ENCODE peak calls at places on chromosome X, in ten cellular contexts. V is prostate gland; C is hepatocyte; K is adipocyte; I is ovary; L is cardiac muscle cell; X is bronchial epithelial cell; N is transverse colon; M is effector memory CD4-positive, alpha-beta T cell; S is mesenchymal stem cell. H is an unnamed sample. For H3K36me3, the result is how much of the 10 kb centered on the place peaks cover.

GRCh38 chrX:100647739-100648138 is 3.7 kb downstream of the SRPX2 start:
- DNase-seq in V (no peak), C (no peak), K (no peak), I (no peak), L (peak), X (no peak), N (no peak), M (no peak), S (peak), H (no peak)

GRCh38 chrX:135707880-135708279 is 5.6 kb upstream of the CT45A1 start:
- DNase-seq in V (no peak), C (no peak), K (no peak), I (no peak), L (peak), X (no peak), N (peak), M (no peak), S (no peak), H (peak)

GRCh38 chrX:132776486-132777210 is 181.8 kb downstream of the HS6ST2 start:
- DNase-seq in V (no peak), C (no peak), K (no peak), I (no peak), L (no peak), X (no peak), N (no peak), M (no peak), S (no peak), H (no peak)

GRCh38 chrX:41661366-41662095 is 27.2 kb upstream of the GPR34 start:
- DNase-seq in V (no peak), C (no peak), K (peak), I (no peak), L (peak), X (peak), N (no peak), M (no peak), S (no peak), H (no peak)

GRCh38 chrX:11412715-11413623 is 119.8 kb downstream of the AMELX start:
- DNase-seq in V (no peak), C (no peak), K (no peak), I (no peak), L (peak), X (no peak), N (no peak), M (no peak), S (no peak), H (no peak)

GRCh38 chrX:134520860-134521390 is 61.0 kb downstream of the HPRT1 start:
- DNase-seq in V (peak), C (peak), K (peak), I (no peak), L (peak), X (peak), N (peak), M (no peak), S (peak), H (peak)

GRCh38 chrX:72308566-72309296 is 3.0 kb upstream of the CITED1 start:
- DNase-seq in V (peak), C (peak), K (peak), I (peak), L (peak), X (peak), N (peak), M (peak), S (peak), H (peak)

GRCh38 chrX:67612231-67612630 is 68.4 kb downstream of the AR start:
- DNase-seq in V (no peak), C (no peak), K (peak), I (no peak), L (no peak), X (peak), N (no peak), M (no peak), S (peak), H (no peak)

GRCh38 chrX:40108084-40108958 is 10.6 kb upstream of the BCOR start:
- DNase-seq in V (peak), C (peak), K (no peak), I (peak), L (peak), X (no peak), N (peak), M (no peak), S (peak), H (peak)

GRCh38 chrX:151694661-151695582 is at the start of gene PRRG3:
- DNase-seq in V (no peak), C (peak), K (no peak), I (no peak), L (no peak), X (no peak), N (no peak), M (no peak), S (no peak), H (no peak)
- H3K4me3 ChIP-seq in V (no peak), C (no peak), K (no peak), I (peak), L (peak), X (no peak), N (no peak), M (no peak), S (peak), H (no peak)

DNA sequence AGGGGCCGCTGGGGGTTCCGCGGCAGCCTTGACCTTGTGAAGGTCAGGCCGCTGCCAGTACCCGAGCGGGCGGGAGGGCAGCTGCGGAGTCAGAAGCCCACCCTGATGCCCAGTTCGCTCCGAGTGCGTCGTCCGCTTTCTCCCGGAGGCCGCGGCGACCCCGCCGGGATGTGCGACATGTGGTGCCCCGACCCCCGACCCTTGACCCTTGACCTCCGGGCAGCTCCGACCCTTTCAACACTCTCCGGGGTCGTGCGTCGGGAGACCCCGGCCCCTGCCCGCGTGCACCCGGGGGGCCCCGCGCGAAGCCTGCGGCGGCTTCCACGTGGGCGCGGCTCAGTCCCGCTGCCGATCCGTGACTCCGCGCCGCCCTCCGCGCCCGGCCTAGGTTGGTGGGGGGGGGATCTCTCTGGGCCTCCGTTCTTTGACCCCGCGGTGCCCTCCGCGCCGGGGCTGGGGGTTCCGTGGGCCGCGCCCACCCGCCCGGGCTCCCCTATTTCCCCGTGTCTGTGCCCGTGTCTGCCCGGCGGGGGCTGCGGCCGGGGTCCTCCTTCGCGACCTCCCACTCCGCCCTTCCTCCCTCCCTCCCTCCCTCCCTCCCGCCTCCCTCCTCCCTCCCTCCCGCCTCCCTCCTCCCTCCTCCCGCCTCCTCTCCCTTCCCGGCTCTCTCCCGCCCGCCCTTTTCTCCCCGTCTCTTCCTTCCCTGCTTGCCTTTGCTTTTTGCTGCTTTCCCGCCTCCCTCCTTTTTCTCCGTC is 640 bp upstream of the SLC25A6 start:
- DNase-seq in V (peak), C (peak), K (peak), I (peak), L (peak), X (peak), N (peak), M (no peak), S (peak), H (peak)
- H3K36me3 ChIP-seq in V (under half), C (under half), K (under half), I (under half), L (under half), X (under half), N (under half), M (under half), S (under half), H (under half)

GRCh38 chrX:25180242-25180641 is 164.5 kb upstream of the ARX start:
- DNase-seq in V (no peak), C (no peak), K (no peak), I (no peak), L (no peak), X (no peak), N (no peak), M (no peak), S (no peak), H (no peak)

GRCh38 chrX:25175743-25176142 is 160.0 kb upstream of the ARX start:
- DNase-seq in V (no peak), C (no peak), K (no peak), I (no peak), L (no peak), X (no peak), N (no peak), M (no peak), S (no peak), H (no peak)

GRCh38 chrX:25175171-25175570 is 159.4 kb upstream of the ARX start:
- DNase-seq in V (no peak), C (no peak), K (no peak), I (no peak), L (no peak), X (no peak), N (no peak), M (no peak), S (no peak), H (no peak)

DNA sequence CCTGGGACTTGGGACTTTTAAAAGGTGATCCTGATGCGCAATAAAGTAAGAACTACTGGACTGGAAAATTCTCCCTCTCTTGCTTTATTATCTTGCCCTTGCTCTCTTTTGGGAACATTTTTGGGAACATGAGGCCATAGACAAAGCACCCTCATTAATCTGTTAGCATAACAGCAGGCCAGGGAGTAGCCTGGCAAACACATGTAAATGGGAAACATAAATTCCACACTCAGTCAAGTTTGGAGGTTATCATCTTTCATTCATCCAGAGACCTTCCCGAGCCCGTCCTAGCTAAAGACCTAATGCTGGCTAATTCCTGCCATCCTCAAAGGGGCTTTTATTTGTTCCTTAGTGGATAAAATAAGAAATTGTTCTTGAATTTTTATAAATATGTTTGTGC is 162.8 kb upstream of the ARX start:
- DNase-seq in V (no peak), C (no peak), K (no peak), I (no peak), L (no peak), X (no peak), N (no peak), M (no peak), S (no peak), H (no peak)
- H3K4me3 ChIP-seq in V (no peak), C (no peak), K (no peak), I (no peak), L (no peak), X (no peak), N (no peak), M (no peak), S (no peak), H (no peak)

GRCh38 chrX:21975242-21975641 is 34.7 kb downstream of the SMS start:
- DNase-seq in V (no peak), C (no peak), K (no peak), I (no peak), L (no peak), X (no peak), N (no peak), M (no peak), S (no peak), H (no peak)
- H3K36me3 ChIP-seq in V (under half), C (under half), K (under half), I (under half), L (half or more), X (under half), N (under half), M (under half), S (half or more), H (under half)

H was measured in A673.